ENCODE peak calls at places on chromosomes 4 and X, in five cellular contexts. Q is WERI-Rb-1, X is thoracic aorta, I is tibial artery, E is mucosa of descending colon. R is an unnamed sample.

GRCh38 chr4:94887027-94887426 is 129.3 kb downstream of the BMPR1B start:
- DNase-seq in Q (no peak), X (no peak), E (no peak), I (no peak), R (no peak)

GRCh38 chrX:16711219-16712115 is 1.0 kb downstream of the CTPS2 start:
- DNase-seq in E (peak; percentile 49), Q (peak; percentile 12), I (no peak), X (no peak), R (peak; percentile 40)

GRCh38 chrX:40031861-40032422 is 65.8 kb downstream of the BCOR start:
- DNase-seq in E (no peak), X (no peak), Q (no peak), I (no peak), R (no peak)

GRCh38 chr4:128286474-128287158 is 997 bp downstream of the PGRMC2 start:
- DNase-seq in Q (no peak), I (no peak), X (no peak), E (no peak), R (peak; percentile 60)

GRCh38 chrX:47380268-47380667 is 9.9 kb downstream of the ZNF157 start:
- DNase-seq in Q (no peak), I (peak; percentile 21), E (peak; percentile 43), X (no peak), R (peak; percentile 35)

GRCh38 chrX:47958943-47959342 is 44.8 kb downstream of the ZNF182 start:
- DNase-seq in Q (no peak), E (no peak), X (no peak), I (no peak), R (no peak)

GRCh38 chr4:166078956-166079355 is 205.9 kb downstream of the TLL1 start:
- DNase-seq in X (no peak), I (no peak), Q (no peak), E (no peak), R (no peak)

GRCh38 chr4:144582975-144583374 is 63.0 kb upstream of the HHIP start:
- DNase-seq in Q (no peak), I (no peak), X (no peak), E (no peak), R (no peak)

GRCh38 chr4:94232519-94232918 is 24.9 kb downstream of the SMARCAD1 start:
- DNase-seq in E (no peak), Q (no peak), X (no peak), I (no peak), R (no peak)

GRCh38 chr4:82517043-82517442 is 44.7 kb downstream of the TMEM150C start:
- DNase-seq in X (no peak), E (no peak), I (no peak), Q (no peak), R (no peak)

GRCh38 chrX:139538907-139539593 is 8.5 kb downstream of the F9 start:
- DNase-seq in Q (no peak), E (no peak), X (no peak), I (no peak), R (no peak)

GRCh38 chrX:10677490-10677889 is 57.1 kb upstream of the MID1 start:
- DNase-seq in I (peak; percentile 42), Q (no peak), E (no peak), X (no peak), R (no peak)
- H3K4me3 ChIP-seq in I (no peak overlapping the region), Q (no peak overlapping the region), E (no peak overlapping the region), X (no peak overlapping the region), R (no peak overlapping the region)

GRCh38 chr4:188132232-188132631 is 7.0 kb upstream of the TRIML1 start:
- DNase-seq in X (no peak), Q (no peak), E (no peak), I (no peak), R (no peak)

GRCh38 chr4:188127157-188127874 is 11.9 kb upstream of the TRIML1 start:
- DNase-seq in E (no peak), I (no peak), X (no peak), Q (no peak), R (no peak)

GRCh38 chr4:188130355-188130754 is 8.9 kb upstream of the TRIML1 start:
- DNase-seq in X (no peak), Q (no peak), E (no peak), I (no peak), R (no peak)
- TF ChIP-seq CTCF in X (no peak), Q (peak; percentile 8), E (no peak), I (no peak), R (no peak)

GRCh38 chr4:152585036-152585439 is 49.1 kb upstream of the FBXW7 start:
- DNase-seq in X (no peak), Q (no peak), E (no peak), I (no peak), R (peak; percentile 82)
- H3K4me3 ChIP-seq in X (no peak overlapping the region), Q (no peak overlapping the region), E (no peak overlapping the region), I (no peak overlapping the region), R (peak overlapping the region; percentile 48)

DNA sequence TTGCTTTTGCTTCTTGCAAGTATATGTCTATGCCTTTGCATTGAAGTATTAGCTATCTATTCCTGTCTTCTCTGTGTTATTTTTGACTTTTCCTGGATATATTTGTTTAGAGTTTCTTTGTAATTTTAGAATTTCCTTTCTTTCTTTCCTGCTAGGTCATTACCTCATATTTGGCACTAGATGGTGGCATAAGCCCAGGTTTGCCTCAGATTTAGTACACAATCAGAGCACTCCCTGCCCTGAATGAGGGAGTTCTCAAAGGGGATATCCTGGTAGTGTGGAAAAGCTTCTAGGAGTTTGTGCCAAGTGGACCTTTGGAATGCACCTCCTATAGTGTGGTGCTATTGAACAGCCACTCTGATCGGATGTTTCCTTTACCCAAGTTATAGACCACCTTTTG is 181.6 kb downstream of the UGT8 start:
- DNase-seq in Q (peak; percentile 49), I (no peak), X (no peak), E (no peak), R (peak; percentile 5)
- TF ChIP-seq CTCF in Q (peak; percentile 54), I (no peak), X (no peak), E (no peak), R (no peak)

R was measured in GM12865.